ENCODE peak calls at places on chromosomes 3 and 15, in five cellular contexts. X, Y, W, P and F are unnamed samples.
A peak's percentile ranks its signal among the peaks of the same experiment; 100 is the strongest.

GRCh38 chr15:98647026-98647773 is 1.1 kb upstream of the IGF1R start:
- DNase-seq in P (peak; percentile 86), X (peak; percentile 94), W (peak; percentile 85), Y (peak; percentile 56), F (no peak)

GRCh38 chr3:40975711-40976121 is 223.6 kb upstream of the CTNNB1 start:
- DNase-seq in X (no peak), W (no peak), Y (no peak), P (no peak), F (no peak)

GRCh38 chr3:111761309-111761795 is 97.7 kb upstream of the PHLDB2 start:
- DNase-seq in X (no peak), Y (peak; percentile 88), W (no peak), P (peak; percentile 47), F (no peak)

GRCh38 chr3:122754867-122755835 is 38.5 kb downstream of the HSPBAP1 start:
- DNase-seq in W (peak; percentile 59), P (peak; percentile 17), Y (peak; percentile 52), X (peak; percentile 69), F (peak; percentile 51)

GRCh38 chr15:70195808-70196304 is 98.1 kb upstream of the TLE3 start:
- DNase-seq in P (peak; percentile 68), Y (peak; percentile 89), X (no peak), W (no peak), F (no peak)

GRCh38 chr15:83653639-83654378 is at the start of gene ADAMTSL3:
- DNase-seq in W (no peak), P (peak; percentile 61), Y (peak; percentile 39), X (peak; percentile 94), F (no peak)

GRCh38 chr3:127455541-127456450 is 134.7 kb downstream of the TPRA1 start:
- DNase-seq in Y (peak; percentile 49), W (peak; percentile 70), P (peak; percentile 90), X (peak; percentile 98), F (peak; percentile 34)

GRCh38 chr15:40291088-40291574 is 8.3 kb upstream of the ANKRD63 start:
- DNase-seq in Y (peak; percentile 56), P (peak; percentile 59), W (no peak), X (peak; percentile 90), F (no peak)

GRCh38 chr15:60928210-60928609 is 300.9 kb downstream of the RORA start:
- DNase-seq in Y (no peak), X (no peak), W (no peak), P (no peak), F (no peak)

GRCh38 chr15:73928241-73928579 is 1.9 kb downstream of the LOXL1 start:
- DNase-seq in Y (no peak), P (no peak), X (no peak), W (no peak), F (no peak)
- H3K4me3 ChIP-seq in Y (peak overlapping the region; percentile 93), P (peak overlapping the region; percentile 62), X (peak overlapping the region; percentile 66), W (peak overlapping the region; percentile 40), F (peak overlapping the region; percentile 55)

GRCh38 chr15:72227720-72228119 is 3.3 kb downstream of the PKM start:
- DNase-seq in Y (no peak), P (no peak), W (no peak), X (no peak), F (no peak)
- H3K4me3 ChIP-seq in Y (peak overlapping the region; percentile 95), P (peak overlapping the region; percentile 70), W (no peak overlapping the region), X (no peak overlapping the region), F (peak overlapping the region; percentile 93)

GRCh38 chr15:35751421-35752133 is 205.6 kb upstream of the DPH6 start:
- DNase-seq in Y (peak; percentile 82), W (peak; percentile 71), X (peak; percentile 39), P (peak; percentile 54), F (peak; percentile 41)
- H3K4me3 ChIP-seq in Y (no peak overlapping the region), W (no peak overlapping the region), X (no peak overlapping the region), P (no peak overlapping the region), F (no peak overlapping the region)

GRCh38 chr3:53167418-53168174 is 6.6 kb downstream of the PRKCD start:
- DNase-seq in X (peak; percentile 61), W (no peak), P (no peak), Y (peak; percentile 4), F (no peak)
- H3K4me3 ChIP-seq in X (no peak overlapping the region), W (no peak overlapping the region), P (no peak overlapping the region), Y (no peak overlapping the region), F (no peak overlapping the region)

DNA sequence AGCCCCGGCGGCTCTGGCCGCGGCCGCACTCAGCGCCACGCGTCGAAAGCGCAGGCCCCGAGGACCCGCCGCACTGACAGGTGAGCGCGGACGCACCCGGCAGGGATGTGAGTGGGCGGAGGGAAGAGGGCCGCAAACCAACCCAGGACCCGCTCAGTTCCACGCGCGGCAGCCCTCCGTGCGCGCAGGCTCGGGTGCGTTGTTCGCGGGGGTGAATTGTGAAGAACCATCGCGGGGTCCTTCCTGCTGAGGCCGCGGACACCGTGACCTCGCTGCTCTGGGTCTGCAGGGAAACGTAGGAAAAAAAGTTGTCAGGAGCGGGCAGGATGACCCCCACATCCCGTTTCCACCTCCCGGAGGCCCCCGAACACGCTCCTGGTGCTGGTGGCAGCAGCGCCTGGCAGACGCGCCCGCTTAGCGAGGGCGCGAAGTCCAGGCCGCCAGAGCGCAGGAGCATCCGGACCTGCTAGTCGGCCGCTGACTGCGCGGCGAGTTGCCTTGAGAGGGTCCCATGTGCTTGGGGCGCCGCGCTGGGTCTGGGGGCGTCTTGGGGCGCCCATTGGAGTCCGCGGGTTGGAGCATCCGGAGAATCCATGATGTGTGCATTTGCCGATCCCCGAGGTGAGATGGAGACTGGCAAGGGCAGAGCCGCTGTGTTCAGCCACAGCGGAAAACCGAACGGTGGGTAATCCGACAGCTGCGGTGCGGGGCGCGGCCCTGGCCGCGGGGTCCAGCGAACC is 448 bp downstream of the GREM1 start:
- DNase-seq in X (peak; percentile 76), W (no peak), Y (no peak), P (no peak), F (no peak)
- H3K4me3 ChIP-seq in X (peak overlapping the region; percentile 43), W (no peak overlapping the region), Y (peak overlapping the region; percentile 83), P (no peak overlapping the region), F (no peak overlapping the region)